ENCODE peak calls at places on chromosome X, in six cellular contexts. E is uterus, Z is AG04449, V is neural crest cell, K is colonic mucosa, F is right atrium auricular region. Y is an unnamed sample.
A peak's percentile ranks its signal among the peaks of the same experiment; 100 is the strongest.

GRCh38 chrX:105696870-105697269 is 125.5 kb upstream of the NRK start:
- DNase-seq in E (no peak), Z (no peak), V (no peak), K (no peak), F (no peak), Y (no peak)

GRCh38 chrX:9902651-9903050 is 64.5 kb upstream of the CLDN34 start:
- DNase-seq in E (no peak), Z (no peak), V (no peak), K (no peak), F (no peak), Y (no peak)

GRCh38 chrX:13827693-13828092 is 10.8 kb upstream of the GPM6B start:
- DNase-seq in E (no peak), Z (no peak), V (no peak), K (no peak), F (no peak), Y (no peak)

GRCh38 chrX:4944767-4945166 is 1231.3 kb upstream of the PRKX start:
- DNase-seq in E (no peak), Z (no peak), V (no peak), K (no peak), F (no peak), Y (no peak)

GRCh38 chrX:134929813-134930212 is 61.0 kb upstream of the SMIM10 start:
- DNase-seq in E (no peak), Z (no peak), V (no peak), K (no peak), F (no peak), Y (no peak)

GRCh38 chrX:134792077-134792476 is 133.8 kb upstream of the PLAC1 start:
- DNase-seq in E (no peak), Z (no peak), V (no peak), K (no peak), F (no peak), Y (no peak)

GRCh38 chrX:110188701-110189558 is 129.0 kb downstream of the AMMECR1 start:
- DNase-seq in E (no peak), Z (no peak), V (no peak), K (no peak), F (no peak), Y (no peak)

GRCh38 chrX:134520860-134521390 is 61.0 kb downstream of the HPRT1 start:
- DNase-seq in E (no peak), Z (no peak), V (peak; percentile 6), K (peak; percentile 27), F (no peak), Y (no peak)

GRCh38 chrX:48531359-48531954 is 8.1 kb upstream of the TBC1D25 start:
- DNase-seq in E (no peak), Z (no peak), V (no peak), K (no peak), F (peak; percentile 64), Y (no peak)

GRCh38 chrX:115138040-115138439 is 51.2 kb upstream of the RBMXL3 start:
- DNase-seq in E (no peak), Z (no peak), V (no peak), K (no peak), F (no peak), Y (no peak)

GRCh38 chrX:112857478-112857878 is 16.8 kb upstream of the AMOT start:
- DNase-seq in E (no peak), Z (no peak), V (no peak), K (no peak), F (no peak), Y (no peak)

GRCh38 chrX:97401586-97402101 is 517.9 kb downstream of the RPA4 start:
- DNase-seq in E (no peak), Z (no peak), V (no peak), K (no peak), F (no peak), Y (no peak)

GRCh38 chrX:145484740-145485139 is 237.4 kb downstream of the SPANXN1 start:
- DNase-seq in E (no peak), Z (no peak), V (no peak), K (no peak), F (no peak), Y (no peak)

GRCh38 chrX:145817299-145817665 is 347 bp upstream of the SLITRK2 start:
- DNase-seq in E (no peak), Z (no peak), V (no peak), K (no peak), F (no peak), Y (no peak)

GRCh38 chrX:386239-386767 is 404 bp downstream of the PPP2R3B start:
- DNase-seq in E (no peak), Z (no peak), V (no peak), K (peak; percentile 25), F (no peak), Y (no peak)

GRCh38 chrX:116756960-116757359 is 294.2 kb upstream of the CT83 start:
- DNase-seq in E (no peak), Z (no peak), V (no peak), K (no peak), F (no peak), Y (no peak)

DNA sequence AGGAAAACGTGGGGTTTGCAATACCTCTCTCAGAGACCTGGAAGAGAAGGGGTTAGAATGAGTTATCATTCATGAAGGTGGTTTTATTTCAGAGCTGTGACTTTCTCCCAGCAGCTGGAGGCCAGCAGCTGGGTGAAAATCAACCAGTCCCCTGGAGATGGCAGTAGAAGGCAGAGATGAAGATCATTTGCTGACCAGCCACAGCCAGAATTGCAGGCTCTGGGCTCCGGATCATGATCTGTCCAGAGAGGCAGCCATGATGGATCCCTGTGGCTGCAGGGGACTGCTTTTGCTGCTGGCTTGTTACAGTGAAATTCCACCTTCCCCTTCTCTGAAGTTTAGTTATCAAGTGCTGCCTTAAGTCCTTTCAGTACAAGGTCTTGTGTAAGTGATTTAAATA is 46.9 kb upstream of the TAB3 start:
- DNase-seq in E (no peak), Z (no peak), V (peak; percentile 5), K (peak; percentile 31), F (no peak), Y (no peak)
- TF ChIP-seq CTCF in E (no peak), Z (peak; percentile 15), V (peak; percentile 43), K (no peak), F (no peak), Y (no peak)

GRCh38 chrX:40158036-40158706 is 60.4 kb upstream of the BCOR start:
- DNase-seq in E (peak; percentile 27), Z (no peak), V (peak; percentile 29), K (no peak), F (no peak), Y (no peak)
- TF ChIP-seq CTCF in E (peak; percentile 85), Z (peak; percentile 12), V (peak; percentile 57), K (no peak), F (peak; percentile 26), Y (peak; percentile 56)

GRCh38 chrX:68807818-68808217 is 21.0 kb upstream of the EFNB1 start:
- DNase-seq in E (no peak), Z (no peak), V (no peak), K (no peak), F (no peak), Y (no peak)
- TF ChIP-seq CTCF in E (peak; percentile 26), Z (peak; percentile 3), V (peak; percentile 47), K (no peak), F (no peak), Y (peak; percentile 14)

GRCh38 chrX:131728295-131729145 is 184.6 kb downstream of the OR13H1 start:
- DNase-seq in E (peak; percentile 88), Z (no peak), V (no peak), K (peak; percentile 92), F (peak; percentile 79), Y (no peak)
- TF ChIP-seq CTCF in E (peak; percentile 78), Z (no peak), V (no peak), K (peak; percentile 49), F (peak; percentile 41), Y (no peak)

DNA sequence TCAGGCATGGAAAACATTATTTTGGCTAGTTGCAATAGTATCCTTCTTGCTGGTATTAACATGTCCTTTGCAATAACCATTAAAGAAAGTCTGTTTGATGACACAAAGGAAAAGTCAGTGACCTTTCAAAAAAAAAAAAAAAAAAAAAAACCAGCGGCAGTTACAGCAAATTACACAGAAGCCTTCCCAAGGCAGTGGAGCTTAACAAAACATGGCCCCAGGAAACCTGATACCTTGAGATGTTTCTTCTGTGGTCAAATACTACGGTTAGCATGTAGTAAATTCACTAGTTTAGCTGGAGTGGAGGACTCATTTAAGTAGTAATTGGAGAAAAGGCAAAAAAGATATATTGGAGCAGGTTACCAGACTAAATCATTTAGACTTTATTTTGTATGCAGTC is 359.1 kb downstream of the DACH2 start:
- DNase-seq in E (no peak), Z (no peak), V (no peak), K (no peak), F (no peak), Y (no peak)
- TF ChIP-seq CTCF in E (no peak), Z (no peak), V (no peak), K (no peak), F (no peak), Y (no peak)